ENCODE peak calls at places on chromosome 5, in four cellular contexts. L is fibroblast of lung; M is neural progenitor cell; N is CD8-positive, alpha-beta memory T cell. V is an unnamed sample.
A peak's percentile ranks its signal among the peaks of the same experiment; 100 is the strongest.

GRCh38 chr5:36079200-36079761 is 12.6 kb upstream of the UGT3A2 start:
- DNase-seq in M (peak; percentile 65), L (peak; percentile 27), N (no peak), V (no peak)

GRCh38 chr5:143002459-143003327 is 232.5 kb downstream of the ARHGAP26 start:
- DNase-seq in N (peak; percentile 58), M (peak; percentile 30), L (peak; percentile 91), V (no peak)

GRCh38 chr5:157471709-157472108 is 11.7 kb downstream of the NIPAL4 start:
- DNase-seq in L (peak; percentile 31), N (no peak), M (peak; percentile 59), V (no peak)

GRCh38 chr5:102823441-102823874 is 68.4 kb downstream of the PAM start:
- DNase-seq in N (no peak), M (no peak), L (peak; percentile 91), V (no peak)

GRCh38 chr5:176383248-176383905 is 5.0 kb downstream of the NOP16 start:
- DNase-seq in L (no peak), M (no peak), N (no peak), V (no peak)

GRCh38 chr5:3024976-3025375 is 273.5 kb upstream of the IRX2 start:
- DNase-seq in M (no peak), N (no peak), L (no peak), V (no peak)

GRCh38 chr5:177426566-177427210 is at the start of gene GRK6:
- DNase-seq in M (no peak), N (peak; percentile 70), L (no peak), V (no peak)

GRCh38 chr5:122126177-122126701 is 3.1 kb upstream of the ZNF474 start:
- DNase-seq in L (peak; percentile 91), M (no peak), N (no peak), V (no peak)

GRCh38 chr5:75536694-75537360 is 25.1 kb downstream of the POLK start:
- DNase-seq in N (no peak), M (no peak), L (no peak), V (no peak)

GRCh38 chr5:72760259-72760658 is 56.2 kb upstream of the TNPO1 start:
- DNase-seq in L (peak; percentile 15), N (no peak), M (no peak), V (no peak)

GRCh38 chr5:94243612-94244011 is 374.8 kb downstream of the KIAA0825 start:
- DNase-seq in M (no peak), L (peak; percentile 95), N (no peak), V (no peak)

GRCh38 chr5:112921031-112921832 is 795 bp downstream of the REEP5 start:
- DNase-seq in L (peak; percentile 70), N (peak; percentile 54), M (peak; percentile 80), V (peak; percentile 34)

GRCh38 chr5:120684749-120685415 is 220.8 kb downstream of the PRR16 start:
- DNase-seq in N (no peak), L (peak; percentile 19), M (peak; percentile 39), V (no peak)

GRCh38 chr5:88734191-88734640 is 148.8 kb downstream of the MEF2C start:
- DNase-seq in L (no peak), M (no peak), N (no peak), V (no peak)

GRCh38 chr5:178131446-178131996 is 707 bp downstream of the RMND5B start:
- DNase-seq in L (no peak), N (no peak), M (no peak), V (no peak)

GRCh38 chr5:33764786-33765185 is 127.0 kb downstream of the ADAMTS12 start:
- DNase-seq in L (no peak), M (no peak), N (no peak), V (no peak)

GRCh38 chr5:38379360-38379827 is 121.0 kb downstream of the EGFLAM start:
- DNase-seq in N (no peak), L (peak; percentile 1), M (peak; percentile 82), V (no peak)

GRCh38 chr5:34656001-34656699 is at the start of gene RAI14:
- DNase-seq in N (peak; percentile 14), M (peak; percentile 89), L (peak; percentile 87), V (peak; percentile 73)

GRCh38 chr5:82364497-82364896 is 86.3 kb upstream of the RPS23 start:
- DNase-seq in L (peak; percentile 62), M (peak; percentile 48), N (no peak), V (no peak)

GRCh38 chr5:1685076-1685475 is 114.6 kb downstream of the MRPL36 start:
- DNase-seq in L (no peak), N (no peak), M (no peak), V (no peak)

GRCh38 chr5:40483316-40483715 is 196.4 kb upstream of the PTGER4 start:
- DNase-seq in L (peak; percentile 13), N (no peak), M (no peak), V (no peak)

GRCh38 chr5:171418982-171419662 is at the start of gene FGF18:
- DNase-seq in N (peak; percentile 37), M (peak; percentile 91), L (peak; percentile 79), V (peak; percentile 44)

GRCh38 chr5:41973887-41974286 is 48.8 kb downstream of the FBXO4 start:
- DNase-seq in N (no peak), M (no peak), L (no peak), V (no peak)

GRCh38 chr5:146007270-146007669 is 70.9 kb downstream of the SH3RF2 start:
- DNase-seq in L (peak; percentile 50), M (no peak), N (no peak), V (no peak)

GRCh38 chr5:172497591-172498255 is 43.4 kb upstream of the SH3PXD2B start:
- DNase-seq in L (no peak), M (no peak), N (no peak), V (no peak)

GRCh38 chr5:78008356-78008967 is 232.3 kb upstream of the TBCA start:
- DNase-seq in N (no peak), L (peak; percentile 32), M (peak; percentile 68), V (no peak)

GRCh38 chr5:1036504-1037122 is 28.0 kb downstream of the NKD2 start:
- DNase-seq in N (no peak), M (no peak), L (no peak), V (no peak)

GRCh38 chr5:74919487-74919886 is 53.3 kb upstream of the FAM169A start:
- DNase-seq in N (no peak), L (peak; percentile 58), M (peak; percentile 61), V (no peak)

GRCh38 chr5:40276426-40277102 is 403.2 kb upstream of the PTGER4 start:
- DNase-seq in L (no peak), M (no peak), N (no peak), V (no peak)

GRCh38 chr5:6581090-6581489 is 51.8 kb downstream of the NSUN2 start:
- DNase-seq in N (no peak), L (peak; percentile 50), M (no peak), V (no peak)

GRCh38 chr5:6158974-6159863 is 219.1 kb downstream of the MED10 start:
- DNase-seq in M (no peak), N (no peak), L (peak; percentile 68), V (peak; percentile 6)

GRCh38 chr5:126847318-126848221 is 70.6 kb downstream of the LMNB1 start:
- DNase-seq in M (no peak), L (no peak), N (no peak), V (no peak)

GRCh38 chr5:21776466-21776865 is 1076.7 kb downstream of the CDH12 start:
- DNase-seq in N (no peak), M (no peak), L (no peak), V (no peak)

GRCh38 chr5:68251386-68251785 is 35.8 kb downstream of the PIK3R1 start:
- DNase-seq in L (peak; percentile 61), M (no peak), N (peak; percentile 13), V (no peak)

GRCh38 chr5:10595305-10595677 is 31.4 kb downstream of the ANKRD33B start:
- DNase-seq in M (no peak), L (peak; percentile 28), N (no peak), V (no peak)

GRCh38 chr5:10596310-10596703 is 32.4 kb downstream of the ANKRD33B start:
- DNase-seq in N (no peak), M (no peak), L (no peak), V (no peak)

GRCh38 chr5:10595678-10596309 is 31.9 kb downstream of the ANKRD33B start:
- DNase-seq in N (no peak), M (no peak), L (peak; percentile 90), V (no peak)

GRCh38 chr5:10599113-10599512 is 35.2 kb downstream of the ANKRD33B start:
- DNase-seq in M (no peak), N (no peak), L (no peak), V (no peak)

DNA sequence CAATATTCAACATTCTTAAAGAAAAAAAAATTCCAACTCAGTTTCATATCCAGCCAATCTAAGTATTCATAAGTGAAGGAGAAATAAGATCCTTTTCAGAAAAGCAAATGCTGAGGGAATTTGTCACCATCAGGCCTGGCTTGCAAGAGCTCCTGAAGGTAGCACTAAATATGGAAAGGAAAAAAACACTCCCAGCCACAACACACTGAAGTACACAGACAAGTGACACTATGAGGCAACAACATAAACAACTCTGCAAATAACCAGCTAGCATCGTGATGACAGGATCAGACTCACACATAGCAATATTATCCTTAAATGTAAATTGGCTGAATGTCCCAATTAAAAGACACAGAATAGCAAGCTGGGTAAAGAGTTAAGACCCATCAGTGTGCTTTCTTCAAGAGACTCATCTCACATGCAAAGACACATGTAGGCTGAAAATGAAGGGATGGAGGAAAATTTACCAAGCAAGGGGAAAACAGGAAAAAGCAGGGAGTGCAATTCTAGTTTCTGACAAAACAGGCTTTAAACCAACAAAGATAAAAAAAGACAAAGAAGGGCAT is 33.1 kb downstream of the ANKRD33B start:
- DNase-seq in M (no peak), N (no peak), L (no peak), V (no peak)
- H3K27ac ChIP-seq in M (no peak overlapping the region), N (no peak overlapping the region), L (no peak overlapping the region), V (no peak overlapping the region)

GRCh38 chr5:10737880-10738279 is 23.2 kb downstream of the DAP start:
- DNase-seq in L (no peak), N (no peak), M (no peak), V (no peak)

GRCh38 chr5:10741661-10742060 is 19.4 kb downstream of the DAP start:
- DNase-seq in L (no peak), N (no peak), M (no peak), V (no peak)

GRCh38 chr5:10736354-10736753 is 24.7 kb downstream of the DAP start:
- DNase-seq in N (no peak), L (no peak), M (no peak), V (no peak)

GRCh38 chr5:10736808-10737207 is 24.2 kb downstream of the DAP start:
- DNase-seq in L (no peak), N (no peak), M (no peak), V (no peak)

GRCh38 chr5:10740384-10740783 is 20.6 kb downstream of the DAP start:
- DNase-seq in L (no peak), N (no peak), M (no peak), V (no peak)
- H3K27ac ChIP-seq in L (no peak overlapping the region), N (no peak overlapping the region), M (no peak overlapping the region), V (no peak overlapping the region)

GRCh38 chr5:151661096-151661495 is 25.6 kb downstream of the SPARC start:
- DNase-seq in N (no peak), L (no peak), M (no peak), V (no peak)
- H3K27ac ChIP-seq in N (no peak overlapping the region), L (peak overlapping the region; percentile 60), M (no peak overlapping the region), V (no peak overlapping the region)

GRCh38 chr5:150511641-150512367 is 3.9 kb downstream of the NDST1 start:
- DNase-seq in M (peak; percentile 80), L (peak; percentile 82), N (no peak), V (peak; percentile 38)
- H3K27ac ChIP-seq in M (peak overlapping the region; percentile 23), L (peak overlapping the region; percentile 36), N (no peak overlapping the region), V (peak overlapping the region; percentile 94)

V was measured in caudate nucleus.